ENCODE peak calls at places on chromosomes 1 and 21, in eight cellular contexts. X, V, S, R, Z, N, K and P are unnamed samples.

GRCh38 chr1:240027059-240027462 is 64.6 kb upstream of the FMN2 start:
- DNase-seq in R (peak), V (peak), X (no peak), N (no peak), S (no peak), Z (peak), K (peak), P (peak)

GRCh38 chr1:98979463-98979862 is 25.2 kb downstream of the PLPPR5 start:
- DNase-seq in Z (no peak), K (no peak), V (no peak), X (no peak), S (no peak), N (no peak), R (no peak), P (no peak)

GRCh38 chr1:209335090-209335692 is 248.3 kb upstream of the CAMK1G start:
- DNase-seq in V (peak), N (no peak), R (no peak), S (no peak), Z (peak), X (no peak), K (no peak), P (peak)

GRCh38 chr1:33338495-33339211 is 17.8 kb upstream of the A3GALT2 start:
- DNase-seq in X (no peak), V (peak), K (peak), N (no peak), S (no peak), Z (peak), R (peak), P (no peak)

GRCh38 chr1:14149431-14149830 is 449.1 kb upstream of the KAZN start:
- DNase-seq in X (no peak), Z (no peak), R (no peak), N (no peak), S (no peak), V (peak), K (no peak), P (peak)

GRCh38 chr21:43306911-43307676 is 119.8 kb downstream of the SIK1 start:
- DNase-seq in N (peak), K (no peak), S (no peak), Z (peak), X (peak), R (peak), V (no peak), P (peak)

GRCh38 chr1:29820401-29820800 is 584.1 kb downstream of the PTPRU start:
- DNase-seq in V (no peak), R (no peak), Z (no peak), X (no peak), N (no peak), S (no peak), K (no peak), P (no peak)

GRCh38 chr1:209485167-209485566 is 98.3 kb upstream of the CAMK1G start:
- DNase-seq in Z (peak), N (peak), R (peak), X (no peak), K (peak), S (no peak), V (no peak), P (peak)

GRCh38 chr1:210853276-210853675 is 280.7 kb downstream of the KCNH1 start:
- DNase-seq in X (no peak), N (no peak), V (no peak), K (no peak), R (no peak), S (no peak), Z (no peak), P (no peak)

GRCh38 chr1:214438530-214438929 is 112.9 kb downstream of the PTPN14 start:
- DNase-seq in S (no peak), Z (no peak), V (no peak), R (no peak), X (no peak), K (no peak), N (no peak), P (no peak)

GRCh38 chr1:147626304-147626703 is 44.0 kb downstream of the ACP6 start:
- DNase-seq in N (no peak), Z (no peak), S (no peak), V (no peak), K (no peak), X (no peak), R (no peak), P (no peak)

GRCh38 chr21:16522512-16522911 is 792.7 kb downstream of the USP25 start:
- DNase-seq in N (no peak), S (no peak), R (peak), K (no peak), V (no peak), Z (peak), X (no peak), P (no peak)

GRCh38 chr1:110672753-110673108 is 2.0 kb downstream of the KCNA3 start:
- DNase-seq in R (no peak), S (peak), Z (no peak), V (no peak), K (no peak), N (no peak), X (no peak), P (no peak)

GRCh38 chr1:54326577-54327385 is 79.4 kb downstream of the SSBP3 start:
- DNase-seq in Z (peak), X (no peak), V (no peak), N (no peak), K (no peak), S (no peak), R (no peak), P (no peak)

GRCh38 chr1:27388337-27389005 is 4.0 kb upstream of the GPR3 start:
- DNase-seq in X (peak), Z (peak), K (peak), V (peak), N (no peak), R (no peak), S (peak), P (peak)

GRCh38 chr1:107477233-107477632 is 336.4 kb downstream of the NTNG1 start:
- DNase-seq in X (no peak), R (no peak), S (no peak), N (no peak), V (peak), Z (no peak), K (no peak), P (no peak)

DNA sequence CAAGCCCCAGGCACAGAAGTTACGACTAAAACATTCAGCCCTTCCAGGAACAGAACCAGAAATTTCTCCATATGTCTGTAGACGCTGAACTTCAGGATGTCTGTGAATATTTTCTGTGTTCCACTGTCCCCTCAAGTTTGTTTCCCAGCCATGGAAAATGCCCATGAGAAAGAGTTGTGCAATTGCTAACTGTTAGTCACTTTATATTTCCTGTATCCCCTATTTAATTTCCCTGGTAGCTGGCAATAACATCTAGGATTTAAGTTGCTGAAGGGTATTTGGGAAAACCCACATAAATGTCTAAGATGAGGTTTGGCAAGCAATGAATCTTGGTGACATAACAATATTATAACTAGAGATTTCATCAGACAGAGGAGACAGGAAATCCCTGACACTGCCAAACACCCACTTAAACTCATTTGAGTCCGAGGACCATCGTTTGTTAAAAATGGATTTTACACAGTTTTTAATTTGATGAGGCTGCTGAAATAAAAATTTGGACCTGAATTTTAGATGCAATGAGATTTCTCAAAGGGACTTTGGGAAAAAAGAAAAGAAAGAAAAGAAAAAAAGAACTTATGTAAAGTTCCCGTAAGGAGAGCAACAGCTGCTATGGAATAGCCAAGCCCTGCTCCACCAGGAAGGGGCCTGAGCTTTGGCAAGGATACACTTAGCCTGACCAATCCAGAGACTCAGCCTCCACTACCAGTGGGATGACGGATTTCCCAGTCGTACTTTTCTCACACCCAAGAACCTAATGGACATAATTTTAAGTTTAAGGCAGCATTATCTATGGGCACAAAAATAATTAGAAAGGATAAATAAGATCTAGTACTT is 21.8 kb upstream of the ERRFI1 start:
- DNase-seq in R (peak), Z (peak), K (no peak), V (no peak), N (no peak), X (no peak), S (no peak), P (peak)
- H3K27ac ChIP-seq in R (peak), Z (peak), K (no peak), V (no peak), N (peak), X (peak), S (no peak), P (peak)

GRCh38 chr1:61183471-61184034 is 101.2 kb downstream of the NFIA start:
- DNase-seq in S (no peak), V (no peak), Z (no peak), R (no peak), X (no peak), K (peak), N (no peak), P (no peak)

GRCh38 chr1:61186753-61187152 is 104.4 kb downstream of the NFIA start:
- DNase-seq in S (no peak), R (no peak), V (no peak), Z (no peak), X (no peak), K (no peak), N (no peak), P (no peak)

GRCh38 chr1:61184035-61184713 is 101.8 kb downstream of the NFIA start:
- DNase-seq in Z (no peak), V (no peak), X (peak), R (peak), N (no peak), S (no peak), K (peak), P (peak)

GRCh38 chr1:61182049-61182448 is 99.7 kb downstream of the NFIA start:
- DNase-seq in S (no peak), N (no peak), V (no peak), X (no peak), K (no peak), R (peak), Z (peak), P (no peak)

GRCh38 chr1:61184714-61185106 is 102.3 kb downstream of the NFIA start:
- DNase-seq in N (no peak), X (no peak), V (no peak), Z (no peak), S (no peak), K (no peak), R (no peak), P (no peak)
- H3K27ac ChIP-seq in N (peak), X (peak), V (no peak), Z (no peak), S (no peak), K (peak), R (no peak), P (no peak)

DNA sequence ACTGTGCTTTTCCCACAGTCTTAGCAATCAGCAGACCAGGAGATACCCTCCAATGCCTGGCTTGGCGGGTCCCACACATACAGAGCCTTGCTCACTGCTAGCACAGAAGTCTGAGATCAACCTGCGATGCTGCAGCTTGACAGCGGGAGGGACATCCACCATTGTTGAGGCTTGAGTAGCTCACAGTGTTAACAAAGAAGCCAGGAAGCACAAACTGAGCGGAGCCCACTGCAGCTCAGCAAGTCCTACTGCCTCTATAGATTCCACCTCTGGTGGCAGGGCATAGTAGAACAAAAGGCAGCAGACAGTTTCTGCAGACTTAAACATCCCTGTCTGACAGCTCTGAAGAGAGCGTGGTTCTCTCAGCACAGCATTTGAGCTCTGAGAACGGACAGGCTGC is 33.4 kb downstream of the MNDA start:
- DNase-seq in N (no peak), K (no peak), V (peak), R (no peak), Z (no peak), S (no peak), X (no peak), P (no peak)
- H3K27ac ChIP-seq in N (no peak), K (no peak), V (no peak), R (no peak), Z (no peak), S (no peak), X (no peak), P (no peak)

GRCh38 chr1:216766633-216767325 is 43.5 kb upstream of the ESRRG start:
- DNase-seq in V (no peak), S (no peak), X (no peak), N (no peak), R (peak), K (no peak), Z (no peak), P (peak)

DNA sequence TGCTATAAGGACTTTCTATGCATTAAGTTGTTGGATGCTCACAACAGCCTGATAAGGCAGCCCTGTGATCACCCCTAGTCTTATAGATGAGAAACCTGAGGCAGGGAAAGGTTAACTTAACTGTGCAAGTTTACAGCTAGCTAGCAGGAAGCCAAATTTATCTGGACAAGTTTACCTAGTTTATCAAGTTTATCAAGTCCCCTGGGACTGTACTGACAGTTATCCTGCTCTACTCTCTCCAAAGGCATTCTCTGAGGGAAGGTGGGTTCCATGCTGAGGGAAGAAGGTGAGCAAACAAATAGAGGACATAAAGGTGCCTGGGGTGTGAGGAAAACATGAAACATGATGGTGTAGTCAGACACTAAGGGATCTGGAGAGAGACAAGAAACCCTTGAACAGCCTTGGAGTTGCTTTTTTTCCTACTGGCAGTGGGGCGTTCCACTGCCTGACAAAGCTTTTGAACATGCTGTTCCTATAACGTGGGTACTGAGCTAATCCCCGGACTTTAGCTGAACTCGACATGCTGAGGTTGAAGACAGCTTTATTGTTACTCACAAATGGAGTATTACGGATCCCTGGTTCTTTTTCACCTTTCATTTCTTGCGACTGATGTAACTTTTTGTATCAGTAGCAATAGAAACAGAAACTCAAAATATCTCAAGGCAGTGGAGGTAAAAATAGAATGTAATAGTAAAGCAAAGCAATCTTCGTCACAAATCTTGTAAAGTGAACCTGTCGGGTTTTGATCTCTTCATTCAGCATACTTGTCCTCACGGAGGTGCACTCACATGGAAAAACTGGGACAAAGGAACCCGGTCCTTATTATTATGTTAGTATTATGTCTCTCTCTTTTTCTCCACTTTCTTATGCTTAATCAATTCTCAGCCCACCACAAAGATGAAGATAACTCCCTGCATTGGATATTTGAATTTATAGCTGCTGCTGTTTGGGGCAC is 42.4 kb upstream of the ESRRG start:
- DNase-seq in N (no peak), Z (no peak), R (no peak), K (no peak), S (no peak), V (peak), X (no peak), P (peak)
- H3K27ac ChIP-seq in N (no peak), Z (no peak), R (no peak), K (no peak), S (no peak), V (no peak), X (no peak), P (no peak)

DNA sequence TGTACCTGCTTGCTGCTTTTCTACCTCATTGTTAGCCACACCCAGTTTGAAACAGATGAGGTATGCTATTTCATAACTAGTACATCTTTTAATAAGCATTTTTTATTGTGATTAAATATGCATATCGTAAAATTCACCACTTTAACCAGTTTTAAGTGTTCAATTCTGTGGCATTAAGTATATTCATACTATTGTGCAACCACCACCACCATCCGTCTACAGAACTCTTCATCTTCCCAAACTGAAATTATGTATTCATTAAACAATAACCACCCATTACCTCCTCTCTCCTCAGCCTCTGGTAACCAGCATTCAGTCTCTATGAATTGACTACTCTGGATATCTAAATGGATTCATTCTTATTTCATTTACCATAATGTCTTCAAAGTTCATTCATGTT is 20.1 kb downstream of the DR1 start:
- DNase-seq in K (no peak), X (no peak), V (no peak), Z (no peak), R (no peak), N (no peak), S (no peak), P (no peak)
- H3K27ac ChIP-seq in K (no peak), X (no peak), V (no peak), Z (no peak), R (no peak), N (no peak), S (no peak), P (no peak)

DNA sequence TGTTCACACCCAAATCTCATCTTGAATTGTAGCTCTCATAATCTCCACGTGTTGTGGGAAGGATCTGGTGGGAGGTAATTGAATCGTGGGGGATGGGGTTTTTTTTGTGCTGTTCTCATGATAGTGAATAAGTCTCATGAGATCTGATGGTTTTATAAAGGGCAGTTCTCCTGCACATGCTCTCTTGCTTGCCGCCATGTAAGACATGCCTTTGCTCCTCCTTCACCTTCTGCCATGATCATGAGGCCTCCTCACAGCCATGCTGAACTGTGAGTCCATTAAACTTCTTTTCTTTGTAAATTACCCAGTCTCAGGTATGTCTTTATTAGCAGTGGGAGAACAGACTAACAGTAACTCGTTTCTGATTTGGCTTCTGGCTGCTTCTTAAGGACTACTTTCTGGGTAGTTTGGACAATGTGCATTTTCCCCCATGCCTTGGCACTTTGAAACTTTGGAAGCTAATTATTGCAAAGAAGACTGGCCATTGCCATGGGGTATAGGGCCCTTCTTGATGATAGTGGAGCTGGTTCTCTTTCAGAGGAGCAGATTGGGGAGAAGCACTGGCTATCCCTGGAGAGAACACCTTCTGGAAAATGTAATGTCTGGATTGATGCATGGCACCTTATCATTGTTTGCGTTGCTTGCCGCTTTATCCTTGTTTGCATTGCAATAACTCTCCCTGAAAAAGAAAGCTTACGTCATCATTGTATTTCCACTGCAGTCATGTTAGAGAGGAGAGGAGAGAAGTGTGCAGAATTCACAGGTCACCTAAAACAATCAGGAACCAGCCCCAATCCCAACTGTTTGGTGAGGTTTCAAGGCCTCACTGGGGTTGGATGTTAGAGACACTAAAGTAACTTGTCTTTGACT is 5.9 kb downstream of the CNIH3 start:
- DNase-seq in V (no peak), S (no peak), Z (no peak), K (no peak), N (no peak), X (no peak), R (no peak), P (no peak)
- H3K27ac ChIP-seq in V (no peak), S (no peak), Z (no peak), K (no peak), N (no peak), X (no peak), R (peak), P (no peak)

DNA sequence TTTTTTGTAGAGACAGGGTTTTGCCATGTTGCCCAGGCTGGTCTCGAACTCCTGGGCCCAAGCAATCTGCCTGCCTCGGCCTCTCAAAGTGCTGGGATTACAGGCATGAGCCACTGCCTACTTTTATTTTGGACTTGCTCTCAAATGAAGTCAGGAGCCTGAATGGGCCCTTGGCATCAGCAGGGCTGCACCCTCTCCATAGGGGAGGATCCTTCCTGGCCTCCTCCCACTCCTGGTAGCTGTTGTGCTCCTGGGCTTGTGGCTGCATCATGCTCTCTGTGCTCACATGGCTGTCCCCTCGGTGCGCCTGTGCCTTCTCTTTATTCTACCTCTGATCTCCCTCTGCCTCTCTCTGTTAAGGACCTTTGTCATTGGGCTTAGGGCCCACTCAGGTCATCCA is 46.4 kb upstream of the DISP3 start:
- DNase-seq in Z (no peak), N (no peak), K (no peak), X (no peak), R (no peak), V (no peak), S (no peak), P (no peak)
- H3K27ac ChIP-seq in Z (no peak), N (no peak), K (no peak), X (no peak), R (no peak), V (no peak), S (no peak), P (no peak)

DNA sequence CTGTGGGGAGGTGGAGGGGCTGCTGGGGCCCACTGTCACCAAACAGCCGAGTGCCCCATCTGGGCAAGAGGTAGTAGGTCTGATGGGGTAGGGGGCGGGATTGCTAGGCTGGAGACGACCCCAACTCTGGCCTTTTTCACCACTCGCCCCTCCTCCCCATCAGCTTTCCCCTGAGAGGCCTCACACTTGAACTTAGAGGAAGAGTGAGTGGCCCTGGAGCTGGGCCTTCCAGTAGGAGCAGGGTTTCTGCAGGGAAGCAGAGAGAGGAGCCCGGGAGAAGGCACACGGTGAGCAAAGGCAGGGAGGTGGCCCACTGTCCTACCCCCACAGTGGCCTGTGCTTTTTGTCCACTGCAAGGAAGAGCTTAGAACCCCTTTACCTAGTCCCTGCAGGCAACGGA is 111.9 kb upstream of the WNT4 start:
- DNase-seq in R (no peak), N (no peak), S (no peak), Z (no peak), X (no peak), V (no peak), K (no peak), P (no peak)
- H3K27ac ChIP-seq in R (no peak), N (no peak), S (no peak), Z (no peak), X (peak), V (no peak), K (no peak), P (no peak)